ENCODE peak calls at places on chromosomes 16 and 17, in ten cellular contexts. J, N, I, Y, T, K, G, F, M and S are unnamed samples.

GRCh38 chr16:5175263-5175662 is 77.7 kb upstream of the EEF2KMT start:
- DNase-seq in J (no peak), N (no peak), I (no peak), Y (no peak), T (no peak), K (no peak), G (no peak), F (no peak), M (peak), S (no peak)

GRCh38 chr17:79830763-79831366 is 8.4 kb downstream of the CBX4 start:
- DNase-seq in J (no peak), N (no peak), I (no peak), Y (no peak), T (no peak), K (no peak), G (no peak), F (no peak), M (no peak), S (no peak)

GRCh38 chr17:57585341-57586098 is 159.6 kb downstream of the CCDC182 start:
- DNase-seq in J (no peak), N (no peak), I (no peak), Y (no peak), T (no peak), K (no peak), G (no peak), F (peak), M (no peak), S (no peak)

GRCh38 chr16:86723699-86724098 is 145.3 kb downstream of the FOXL1 start:
- DNase-seq in J (no peak), N (no peak), I (no peak), Y (no peak), T (no peak), K (peak), G (no peak), F (no peak), M (peak), S (no peak)

GRCh38 chr17:3911271-3912053 is 4.8 kb downstream of the P2RX1 start:
- DNase-seq in J (no peak), N (no peak), I (peak), Y (peak), T (no peak), K (no peak), G (no peak), F (no peak), M (no peak), S (peak)

GRCh38 chr16:88195021-88195581 is 187.7 kb upstream of the ZNF469 start:
- DNase-seq in J (no peak), N (no peak), I (no peak), Y (no peak), T (no peak), K (no peak), G (no peak), F (no peak), M (no peak), S (no peak)

GRCh38 chr16:3235856-3236669 is 1.1 kb upstream of the ZNF200 start:
- DNase-seq in J (no peak), N (no peak), I (no peak), Y (no peak), T (no peak), K (peak), G (no peak), F (peak), M (peak), S (no peak)

GRCh38 chr17:68807998-68808772 is 147.0 kb downstream of the ABCA8 start:
- DNase-seq in J (no peak), N (no peak), I (no peak), Y (no peak), T (no peak), K (no peak), G (no peak), F (no peak), M (no peak), S (no peak)

GRCh38 chr17:78128616-78129384 is at the start of gene TMC6:
- DNase-seq in J (peak), N (peak), I (peak), Y (peak), T (peak), K (peak), G (peak), F (no peak), M (peak), S (peak)